ENCODE peak calls at places on chromosomes 12 and 14, in eight cellular contexts. A is RWPE2; X is CD4-positive, CD25-positive, alpha-beta regulatory T cell; F is C1 segment of cervical spinal cord; W is NCI-H1694 treated with DMSO at 0.1 percent for 48 hours; C is HS-27A; I is stimulated activated CD4-positive, alpha-beta T cell treated with anti-CD3 and anti-CD28 coated beads, Interleukin-4, amount 100 ng/mL, for 48 hours; Q is left cardiac atrium. Y is an unnamed sample.

GRCh38 chr14:21090194-21090939 is 8.1 kb downstream of the ZNF219 start:
- DNase-seq in A (no peak), X (no peak), F (no peak), W (peak), C (no peak), I (no peak), Q (no peak), Y (no peak)

GRCh38 chr12:49916129-49916919 is 12.6 kb upstream of the FAIM2 start:
- DNase-seq in A (no peak), X (no peak), F (no peak), W (no peak), C (no peak), I (no peak), Q (no peak), Y (no peak)

GRCh38 chr14:55398679-55399078 is 13.0 kb downstream of the ATG14 start:
- DNase-seq in A (peak), X (no peak), F (no peak), W (no peak), C (peak), I (no peak), Q (no peak), Y (no peak)

GRCh38 chr12:94725375-94726168 is 75.2 kb upstream of the TMCC3 start:
- DNase-seq in A (no peak), X (no peak), F (peak), W (no peak), C (no peak), I (no peak), Q (no peak), Y (peak)

GRCh38 chr12:123522164-123522563 is 11.4 kb downstream of the RILPL1 start:
- DNase-seq in A (no peak), X (no peak), F (no peak), W (no peak), C (no peak), I (no peak), Q (peak), Y (no peak)

GRCh38 chr12:130613831-130614230 is 102.3 kb downstream of the RIMBP2 start:
- DNase-seq in A (no peak), X (no peak), F (no peak), W (no peak), C (no peak), I (no peak), Q (no peak), Y (no peak)

GRCh38 chr14:73715707-73716106 is 1.5 kb upstream of the PNMA1 start:
- DNase-seq in A (no peak), X (no peak), F (no peak), W (no peak), C (no peak), I (no peak), Q (no peak), Y (no peak)

GRCh38 chr12:52517888-52518287 is 2.3 kb downstream of the KRT5 start:
- DNase-seq in A (no peak), X (no peak), F (no peak), W (no peak), C (no peak), I (no peak), Q (no peak), Y (no peak)

GRCh38 chr12:2752676-2753371 is 41.9 kb upstream of the FKBP4 start:
- DNase-seq in A (no peak), X (peak), F (peak), W (no peak), C (peak), I (peak), Q (peak), Y (peak)

GRCh38 chr12:89051065-89051677 is 301.1 kb downstream of the DUSP6 start:
- DNase-seq in A (no peak), X (peak), F (no peak), W (peak), C (peak), I (no peak), Q (no peak), Y (no peak)

GRCh38 chr12:47156167-47156736 is 76.5 kb upstream of the AMIGO2 start:
- DNase-seq in A (no peak), X (no peak), F (no peak), W (no peak), C (no peak), I (no peak), Q (peak), Y (no peak)

GRCh38 chr12:100675432-100675831 is 101.9 kb downstream of the GAS2L3 start:
- DNase-seq in A (peak), X (no peak), F (no peak), W (peak), C (no peak), I (no peak), Q (peak), Y (no peak)

GRCh38 chr12:24909667-24910066 is 39.2 kb downstream of the BCAT1 start:
- DNase-seq in A (no peak), X (no peak), F (no peak), W (no peak), C (peak), I (no peak), Q (peak), Y (no peak)

GRCh38 chr12:75944097-75944904 is 87.3 kb downstream of the PHLDA1 start:
- DNase-seq in A (no peak), X (no peak), F (no peak), W (no peak), C (peak), I (peak), Q (no peak), Y (no peak)

GRCh38 chr12:131612092-131612755 is 98.7 kb upstream of the SFSWAP start:
- DNase-seq in A (no peak), X (no peak), F (no peak), W (no peak), C (no peak), I (no peak), Q (no peak), Y (no peak)

GRCh38 chr14:85057266-85057665 is 472.7 kb upstream of the FLRT2 start:
- DNase-seq in A (no peak), X (no peak), F (no peak), W (no peak), C (no peak), I (no peak), Q (no peak), Y (no peak)

GRCh38 chr14:44494125-44494524 is 13.0 kb downstream of the FSCB start:
- DNase-seq in A (no peak), X (no peak), F (no peak), W (no peak), C (no peak), I (no peak), Q (no peak), Y (no peak)

GRCh38 chr12:99769581-99769980 is 122.0 kb downstream of the GARIN6 start:
- DNase-seq in A (no peak), X (no peak), F (no peak), W (no peak), C (no peak), I (no peak), Q (no peak), Y (no peak)

GRCh38 chr12:84136862-84137367 is 775.7 kb downstream of the SLC6A15 start:
- DNase-seq in A (no peak), X (no peak), F (no peak), W (no peak), C (no peak), I (no peak), Q (no peak), Y (no peak)

GRCh38 chr12:88325828-88326214 is 183.7 kb downstream of the TMTC3 start:
- DNase-seq in A (no peak), X (no peak), F (no peak), W (no peak), C (no peak), I (no peak), Q (no peak), Y (no peak)

GRCh38 chr14:75562048-75562447 is 16.4 kb upstream of the FLVCR2 start:
- DNase-seq in A (no peak), X (no peak), F (no peak), W (no peak), C (no peak), I (peak), Q (no peak), Y (no peak)

GRCh38 chr14:94649543-94650443 is 37.6 kb downstream of the SERPINA3 start:
- DNase-seq in A (peak), X (no peak), F (no peak), W (no peak), C (no peak), I (no peak), Q (no peak), Y (no peak)

GRCh38 chr14:95464524-95464923 is 51.9 kb downstream of the SYNE3 start:
- DNase-seq in A (no peak), X (no peak), F (no peak), W (no peak), C (no peak), I (no peak), Q (no peak), Y (no peak)

GRCh38 chr14:93115920-93116675 is at the start of gene ITPK1:
- DNase-seq in A (no peak), X (peak), F (peak), W (peak), C (no peak), I (peak), Q (peak), Y (peak)

GRCh38 chr14:74029136-74029535 is 10.0 kb downstream of the BBOF1 start:
- DNase-seq in A (no peak), X (no peak), F (no peak), W (no peak), C (no peak), I (no peak), Q (no peak), Y (no peak)